ENCODE peak calls at places on chromosomes 12 and 14, in five cellular contexts. Y is CD4-positive, CD25-positive, alpha-beta regulatory T cell; F is RPMI8226; U is NCI-H82; M is thoracic aorta. O is an unnamed sample.

GRCh38 chr14:75982724-75983358 is 1.0 kb upstream of the TGFB3 start:
- DNase-seq in Y (no peak), F (peak; percentile 83), U (no peak), M (no peak), O (peak; percentile 62)

GRCh38 chr12:105319691-105320209 is 10.7 kb upstream of the C12orf75 start:
- DNase-seq in Y (peak; percentile 43), F (no peak), U (no peak), M (no peak), O (no peak)

GRCh38 chr14:75879031-75879430 is 102.8 kb downstream of the TGFB3 start:
- DNase-seq in Y (peak; percentile 14), F (no peak), U (no peak), M (no peak), O (peak; percentile 74)

GRCh38 chr12:75715323-75715644 is 203.9 kb upstream of the KRR1 start:
- DNase-seq in Y (no peak), F (no peak), U (no peak), M (no peak), O (no peak)

GRCh38 chr12:111430418-111431353 is 25.0 kb downstream of the SH2B3 start:
- DNase-seq in Y (peak; percentile 64), F (no peak), U (no peak), M (no peak), O (peak; percentile 56)

GRCh38 chr12:49100380-49100779 is 5.8 kb upstream of the DHH start:
- DNase-seq in Y (no peak), F (no peak), U (no peak), M (no peak), O (no peak)

GRCh38 chr14:51419685-51420084 is 179.6 kb downstream of the TMX1 start:
- DNase-seq in Y (peak; percentile 65), F (peak; percentile 10), U (no peak), M (no peak), O (no peak)

GRCh38 chr14:100594625-100594951 is 7.4 kb upstream of the BEGAIN start:
- DNase-seq in Y (no peak), F (no peak), U (no peak), M (no peak), O (no peak)

GRCh38 chr14:91396959-91397815 is 20.4 kb downstream of the CCDC88C start:
- DNase-seq in Y (peak; percentile 87), F (peak; percentile 88), U (peak; percentile 48), M (no peak), O (no peak)

GRCh38 chr12:14768823-14769405 is 34.4 kb downstream of the WBP11 start:
- DNase-seq in Y (peak; percentile 35), F (peak; percentile 63), U (peak; percentile 13), M (peak; percentile 7), O (peak; percentile 59)

GRCh38 chr12:79685068-79685467 is 5.7 kb downstream of the PAWR start:
- DNase-seq in Y (no peak), F (no peak), U (no peak), M (no peak), O (peak; percentile 76)

GRCh38 chr12:24754690-24755638 is 193.9 kb downstream of the BCAT1 start:
- DNase-seq in Y (no peak), F (no peak), U (no peak), M (no peak), O (peak; percentile 73)

GRCh38 chr14:34926552-34926951 is 51.4 kb upstream of the BAZ1A start:
- DNase-seq in Y (no peak), F (no peak), U (no peak), M (no peak), O (no peak)

GRCh38 chr12:112822056-112822455 is 30.5 kb downstream of the RPH3A start:
- DNase-seq in Y (no peak), F (no peak), U (no peak), M (no peak), O (no peak)

GRCh38 chr12:90322006-90322405 is 613.4 kb upstream of the ATP2B1 start:
- DNase-seq in Y (no peak), F (no peak), U (no peak), M (no peak), O (no peak)

GRCh38 chr14:35766036-35766699 is 42.9 kb downstream of the RALGAPA1 start:
- DNase-seq in Y (no peak), F (no peak), U (no peak), M (no peak), O (no peak)

GRCh38 chr14:56752428-56752827 is 57.9 kb downstream of the OTX2 start:
- DNase-seq in Y (no peak), F (no peak), U (peak; percentile 63), M (no peak), O (no peak)

GRCh38 chr14:71290960-71291466 is 383.8 kb downstream of the PCNX1 start:
- DNase-seq in Y (peak; percentile 38), F (peak; percentile 86), U (no peak), M (no peak), O (peak; percentile 65)